ENCODE peak calls at places on chromosomes 5 and 9, in seven cellular contexts. N is heart right ventricle; T is stimulated activated CD4-positive, alpha-beta T cell treated with anti-CD3 and anti-CD28 coated beads, Interleukin-4, amount 100 ng/mL, for 1 hour; B is T-helper 1 cell; Z is fibroblast of lung; L is mucosa of gallbladder; P is HS-5. C is an unnamed sample.

GRCh38 chr9:127711226-127711701 is 4.2 kb downstream of the PTRH1 start:
- DNase-seq in N (no peak), T (no peak), B (no peak), Z (no peak), L (no peak), P (no peak), C (no peak)

GRCh38 chr5:96816430-96816939 is 8.7 kb upstream of the ERAP1 start:
- DNase-seq in N (no peak), T (peak), B (peak), Z (no peak), L (no peak), P (no peak), C (no peak)

GRCh38 chr5:172770675-172771438 is at the start of gene DUSP1:
- DNase-seq in N (peak), T (peak), B (peak), Z (peak), L (peak), P (no peak), C (peak)

GRCh38 chr5:149667084-149667826 is 62.9 kb upstream of the PPARGC1B start:
- DNase-seq in N (peak), T (peak), B (no peak), Z (peak), L (no peak), P (no peak), C (no peak)

GRCh38 chr9:100673249-100673648 is 95.4 kb downstream of the CAVIN4 start:
- DNase-seq in N (no peak), T (no peak), B (no peak), Z (no peak), L (no peak), P (no peak), C (no peak)

GRCh38 chr5:10584714-10585113 is 20.8 kb downstream of the ANKRD33B start:
- DNase-seq in N (no peak), T (no peak), B (no peak), Z (no peak), L (no peak), P (no peak), C (no peak)

GRCh38 chr5:90640484-90641059 is 82.0 kb downstream of the ADGRV1 start:
- DNase-seq in N (no peak), T (no peak), B (no peak), Z (no peak), L (no peak), P (no peak), C (no peak)

GRCh38 chr5:134053840-134054338 is 49.1 kb upstream of the VDAC1 start:
- DNase-seq in N (no peak), T (no peak), B (no peak), Z (no peak), L (peak), P (no peak), C (no peak)

GRCh38 chr9:124428751-124429529 is 13.7 kb upstream of the PSMB7 start:
- DNase-seq in N (no peak), T (no peak), B (no peak), Z (no peak), L (no peak), P (no peak), C (no peak)

GRCh38 chr5:16461782-16462181 is 3.8 kb downstream of the ZNF622 start:
- DNase-seq in N (no peak), T (no peak), B (no peak), Z (peak), L (no peak), P (peak), C (no peak)